ENCODE peak calls at places on chromosomes 1 and 21, in four cellular contexts. F is lower lobe of right lung, M is NCI-H460, N is amygdala. E is an unnamed sample.

GRCh38 chr1:234691567-234691966 is 81.6 kb upstream of the IRF2BP2 start:
- DNase-seq in F (no peak), M (peak; percentile 22), N (no peak), E (no peak)

GRCh38 chr1:228112167-228112566 is 3.1 kb upstream of the MRPL55 start:
- DNase-seq in F (no peak), M (no peak), N (no peak), E (no peak)

GRCh38 chr21:35635261-35635660 is 425.1 kb downstream of the SETD4 start:
- DNase-seq in F (no peak), M (no peak), N (no peak), E (no peak)

GRCh38 chr1:6041432-6042062 is 4.1 kb upstream of the KCNAB2 start:
- DNase-seq in F (peak; percentile 70), M (no peak), N (no peak), E (peak; percentile 20)

GRCh38 chr1:226688056-226688748 is 50.9 kb downstream of the ITPKB start:
- DNase-seq in F (no peak), M (no peak), N (peak; percentile 71), E (no peak)

GRCh38 chr1:15100369-15101111 is 53.0 kb upstream of the TMEM51 start:
- DNase-seq in F (peak; percentile 59), M (peak; percentile 25), N (peak; percentile 14), E (peak; percentile 69)

GRCh38 chr1:14926214-14926613 is 227.3 kb upstream of the TMEM51 start:
- DNase-seq in F (no peak), M (no peak), N (no peak), E (no peak)

GRCh38 chr1:2606004-2606805 is 19.6 kb downstream of the PRXL2B start:
- DNase-seq in F (peak; percentile 41), M (no peak), N (no peak), E (no peak)

GRCh38 chr1:248840946-248841345 is 2.9 kb downstream of the ZNF672 start:
- DNase-seq in F (no peak), M (no peak), N (no peak), E (no peak)

GRCh38 chr1:86146566-86146965 is 10.0 kb downstream of the COL24A1 start:
- DNase-seq in F (no peak), M (no peak), N (no peak), E (no peak)

GRCh38 chr1:36981126-36981525 is 53.2 kb downstream of the GRIK3 start:
- DNase-seq in F (no peak), M (no peak), N (no peak), E (no peak)

GRCh38 chr1:168485048-168485447 is 58.7 kb downstream of the XCL2 start:
- DNase-seq in F (no peak), M (no peak), N (no peak), E (no peak)

GRCh38 chr1:33429846-33430750 is 797 bp downstream of the PHC2 start:
- DNase-seq in F (peak; percentile 60), M (no peak), N (no peak), E (peak; percentile 54)

GRCh38 chr1:25569599-25570458 is 26.4 kb downstream of the LDLRAP1 start:
- DNase-seq in F (no peak), M (no peak), N (no peak), E (no peak)

GRCh38 chr1:72869873-72870272 is 587.5 kb upstream of the NEGR1 start:
- DNase-seq in F (no peak), M (no peak), N (no peak), E (no peak)

GRCh38 chr1:25484096-25484495 is 53.4 kb downstream of the MACO1 start:
- DNase-seq in F (no peak), M (no peak), N (no peak), E (peak; percentile 82)

GRCh38 chr1:77802026-77802425 is 22.6 kb downstream of the MIGA1 start:
- DNase-seq in F (no peak), M (no peak), N (no peak), E (no peak)

GRCh38 chr21:44925027-44925755 is 4.5 kb upstream of the ITGB2 start:
- DNase-seq in F (peak; percentile 14), M (no peak), N (no peak), E (no peak)

GRCh38 chr1:115291731-115292130 is 46.3 kb downstream of the NGF start:
- DNase-seq in F (no peak), M (no peak), N (no peak), E (no peak)

GRCh38 chr1:170929835-170930554 is 5.3 kb upstream of the MROH9 start:
- DNase-seq in F (no peak), M (peak; percentile 63), N (peak; percentile 2), E (no peak)

GRCh38 chr1:6157132-6157527 is 23.0 kb downstream of the CHD5 start:
- DNase-seq in F (no peak), M (no peak), N (no peak), E (no peak)

GRCh38 chr21:42337830-42338729 is 12.7 kb downstream of the TFF2 start:
- DNase-seq in F (peak; percentile 86), M (peak; percentile 37), N (peak; percentile 22), E (peak; percentile 78)

GRCh38 chr1:78599294-78599693 is 21.0 kb upstream of the IFI44L start:
- DNase-seq in F (no peak), M (no peak), N (no peak), E (no peak)

GRCh38 chr1:33446590-33446989 is 15.7 kb upstream of the PHC2 start:
- DNase-seq in F (no peak), M (no peak), N (no peak), E (no peak)

GRCh38 chr1:34825455-34826081 is 32.8 kb downstream of the GJA4 start:
- DNase-seq in F (peak; percentile 70), M (no peak), N (no peak), E (peak; percentile 85)

GRCh38 chr1:95035536-95035935 is 37.2 kb downstream of the ALG14 start:
- DNase-seq in F (no peak), M (no peak), N (no peak), E (no peak)

E was measured in body of pancreas.